ENCODE peak calls at places on chromosomes 3 and 15, in nine cellular contexts. V is breast epithelium, Y is uterus, B is suprapubic skin, X is Peyer's patch, A is endothelial cell of umbilical vein, F is thyroid gland, L is adrenal gland, T is tibial nerve. C is an unnamed sample. For H3K9me3, the result is how much of the 10 kb centered on the place peaks cover.

GRCh38 chr15:67914537-67915373 is 74.9 kb upstream of the RNU6-1 start:
- DNase-seq in V (no peak), Y (peak), B (no peak), X (peak), A (no peak), F (peak), L (peak), T (peak), C (no peak)

GRCh38 chr15:100114100-100114499 is 227.7 kb downstream of the ADAMTS17 start:
- DNase-seq in V (peak), Y (peak), B (no peak), X (peak), A (peak), F (peak), L (peak), T (peak), C (no peak)

GRCh38 chr15:47422901-47423300 is 294.4 kb upstream of the SEMA6D start:
- DNase-seq in V (no peak), Y (no peak), B (no peak), X (no peak), A (peak), F (no peak), L (no peak), T (no peak), C (no peak)

GRCh38 chr3:64049136-64049535 is 25.8 kb upstream of the PSMD6 start:
- DNase-seq in V (no peak), Y (no peak), B (no peak), X (no peak), A (peak), F (no peak), L (no peak), T (no peak), C (no peak)

GRCh38 chr3:30672959-30673358 is 66.6 kb downstream of the TGFBR2 start:
- DNase-seq in V (no peak), Y (no peak), B (no peak), X (no peak), A (no peak), F (no peak), L (no peak), T (no peak), C (no peak)

GRCh38 chr3:32283304-32283703 is 44.8 kb downstream of the CMTM8 start:
- DNase-seq in V (no peak), Y (no peak), B (no peak), X (no peak), A (no peak), F (no peak), L (no peak), T (no peak), C (no peak)

GRCh38 chr3:121529308-121529707 is 16.5 kb downstream of the POLQ start:
- DNase-seq in V (no peak), Y (no peak), B (no peak), X (no peak), A (peak), F (no peak), L (no peak), T (no peak), C (no peak)

GRCh38 chr3:184085389-184085852 is 11.4 kb upstream of the HTR3E start:
- DNase-seq in V (no peak), Y (no peak), B (no peak), X (no peak), A (peak), F (no peak), L (no peak), T (no peak), C (no peak)

GRCh38 chr15:33980159-33980558 is 11.9 kb downstream of the CHRM5 start:
- DNase-seq in V (no peak), Y (no peak), B (no peak), X (no peak), A (no peak), F (no peak), L (no peak), T (no peak), C (no peak)

GRCh38 chr3:19149388-19149787 is 1.1 kb downstream of the KCNH8 start:
- DNase-seq in V (no peak), Y (no peak), B (no peak), X (no peak), A (no peak), F (peak), L (peak), T (no peak), C (no peak)

GRCh38 chr3:19151171-19151570 is 2.9 kb downstream of the KCNH8 start:
- DNase-seq in V (no peak), Y (no peak), B (no peak), X (no peak), A (no peak), F (no peak), L (no peak), T (no peak), C (no peak)

GRCh38 chr3:19148768-19149091 is 420 bp downstream of the KCNH8 start:
- DNase-seq in V (no peak), Y (no peak), B (no peak), X (no peak), A (no peak), F (no peak), L (no peak), T (no peak), C (no peak)

GRCh38 chr3:19147905-19148767 is at the start of gene KCNH8:
- DNase-seq in V (peak), Y (peak), B (no peak), X (peak), A (no peak), F (peak), L (no peak), T (no peak), C (no peak)

GRCh38 chr3:19146685-19147650 is 1.3 kb upstream of the KCNH8 start:
- DNase-seq in V (peak), Y (peak), B (peak), X (peak), A (peak), F (peak), L (peak), T (peak), C (no peak)
- TF ChIP-seq POLR2A in V (no peak), Y (no peak), B (no peak), X (no peak), A (no peak), F (no peak), L (no peak), T (no peak), C (no peak)

GRCh38 chr15:79878078-79878705 is 18.6 kb downstream of the MTHFS start:
- DNase-seq in V (no peak), Y (no peak), B (no peak), X (no peak), A (no peak), F (no peak), L (no peak), T (no peak), C (no peak)
- H3K9me3 ChIP-seq in V (half or more), Y (under half), B (under half), X (under half), A (under half), F (under half), L (under half), T (under half), C (under half)

DNA sequence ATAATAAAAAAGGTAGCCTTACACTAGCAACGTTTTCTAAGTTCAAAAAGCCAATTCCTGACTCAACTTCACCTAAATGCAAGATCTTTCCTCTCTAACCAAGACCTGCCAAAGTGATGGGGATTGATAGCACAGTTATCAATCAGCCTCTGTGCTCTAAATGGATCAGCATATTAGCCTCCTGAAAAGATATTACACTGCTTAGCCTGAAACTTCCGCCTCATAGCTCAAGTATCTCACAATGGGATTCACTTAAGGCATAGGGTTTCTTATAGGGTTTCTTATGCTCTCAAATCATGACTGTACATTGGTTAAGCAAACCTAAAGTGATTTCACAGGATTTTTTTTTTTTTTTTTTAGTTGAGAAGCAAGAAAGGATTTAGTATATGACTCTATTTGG is 439 bp upstream of the SLC9A9 start:
- DNase-seq in V (no peak), Y (no peak), B (no peak), X (no peak), A (no peak), F (no peak), L (no peak), T (no peak), C (no peak)
- H3K27ac ChIP-seq in V (no peak), Y (peak), B (no peak), X (peak), A (no peak), F (peak), L (no peak), T (peak), C (peak)

GRCh38 chr15:93089855-93090305 is 869 bp upstream of the RGMA start:
- DNase-seq in V (no peak), Y (no peak), B (no peak), X (no peak), A (no peak), F (no peak), L (no peak), T (peak), C (no peak)
- TF ChIP-seq POLR2A in V (no peak), Y (no peak), B (no peak), X (no peak), A (no peak), F (no peak), L (no peak), T (no peak), C (no peak)

C was measured in vagina.